ENCODE peak calls at places on chromosomes 7 and 10, in seven cellular contexts. One of them, this sample, is unnamed.

GRCh38 chr7:128530855-128531104 is 54.2 kb downstream of the METTL2B start:
- DNase-seq in uterus: no peak
- DNase-seq in ovary: no peak
- DNase-seq in A549: no peak
- DNase-seq in fibroblast of lung: no peak
- DNase-seq in gastrocnemius medialis: no peak
- DNase-seq in skeletal muscle cell: no peak
- DNase-seq in this sample: no peak

GRCh38 chr7:151863386-151864079 is 13.4 kb downstream of the PRKAG2 start:
- DNase-seq in ovary: no peak
- DNase-seq in gastrocnemius medialis: no peak
- DNase-seq in A549: no peak
- DNase-seq in uterus: no peak
- DNase-seq in fibroblast of lung: no peak
- DNase-seq in skeletal muscle cell: no peak
- DNase-seq in this sample: no peak

GRCh38 chr10:133388973-133389818 is 4.8 kb upstream of the MTG1 start:
- DNase-seq in A549: no peak
- DNase-seq in ovary: peak
- DNase-seq in fibroblast of lung: no peak
- DNase-seq in skeletal muscle cell: no peak
- DNase-seq in gastrocnemius medialis: no peak
- DNase-seq in uterus: peak
- DNase-seq in this sample: peak

GRCh38 chr10:26556756-26557640 is 118.9 kb downstream of the APBB1IP start:
- DNase-seq in fibroblast of lung: peak
- DNase-seq in gastrocnemius medialis: no peak
- DNase-seq in skeletal muscle cell: no peak
- DNase-seq in A549: peak
- DNase-seq in ovary: no peak
- DNase-seq in uterus: no peak
- DNase-seq in this sample: peak

GRCh38 chr7:767580-767940 is 40.5 kb upstream of the PRKAR1B start:
- DNase-seq in fibroblast of lung: no peak
- DNase-seq in uterus: no peak
- DNase-seq in skeletal muscle cell: no peak
- DNase-seq in ovary: peak
- DNase-seq in A549: no peak
- DNase-seq in gastrocnemius medialis: peak
- DNase-seq in this sample: peak

GRCh38 chr10:26480909-26481703 is 43.0 kb downstream of the APBB1IP start:
- DNase-seq in gastrocnemius medialis: peak
- DNase-seq in uterus: no peak
- DNase-seq in A549: no peak
- DNase-seq in skeletal muscle cell: no peak
- DNase-seq in fibroblast of lung: no peak
- DNase-seq in ovary: no peak
- DNase-seq in this sample: peak

GRCh38 chr10:2978111-2978510 is 89.2 kb upstream of the PFKP start:
- DNase-seq in ovary: no peak
- DNase-seq in A549: peak
- DNase-seq in skeletal muscle cell: peak
- DNase-seq in gastrocnemius medialis: no peak
- DNase-seq in fibroblast of lung: peak
- DNase-seq in uterus: no peak
- DNase-seq in this sample: no peak

GRCh38 chr10:98170249-98171117 is 36.0 kb downstream of the R3HCC1L start:
- DNase-seq in fibroblast of lung: peak
- DNase-seq in gastrocnemius medialis: no peak
- DNase-seq in uterus: peak
- DNase-seq in skeletal muscle cell: no peak
- DNase-seq in ovary: no peak
- DNase-seq in A549: peak
- DNase-seq in this sample: peak

GRCh38 chr10:129851941-129852650 is 112.0 kb downstream of the EBF3 start:
- DNase-seq in A549: no peak
- DNase-seq in gastrocnemius medialis: no peak
- DNase-seq in uterus: no peak
- DNase-seq in skeletal muscle cell: no peak
- DNase-seq in fibroblast of lung: no peak
- DNase-seq in ovary: no peak
- DNase-seq in this sample: no peak

GRCh38 chr7:88344956-88345832 is 38.5 kb upstream of the STEAP4 start:
- DNase-seq in skeletal muscle cell: no peak
- DNase-seq in gastrocnemius medialis: no peak
- DNase-seq in A549: peak
- DNase-seq in uterus: no peak
- DNase-seq in ovary: peak
- DNase-seq in fibroblast of lung: peak
- DNase-seq in this sample: peak

GRCh38 chr7:12570529-12571461 is at the start of gene SCIN:
- DNase-seq in ovary: no peak
- DNase-seq in A549: peak
- DNase-seq in skeletal muscle cell: no peak
- DNase-seq in uterus: no peak
- DNase-seq in gastrocnemius medialis: no peak
- DNase-seq in fibroblast of lung: peak
- DNase-seq in this sample: no peak

GRCh38 chr10:77377034-77377433 is 260.6 kb downstream of the KCNMA1 start:
- DNase-seq in skeletal muscle cell: no peak
- DNase-seq in gastrocnemius medialis: peak
- DNase-seq in ovary: no peak
- DNase-seq in A549: no peak
- DNase-seq in uterus: no peak
- DNase-seq in fibroblast of lung: peak
- DNase-seq in this sample: no peak

GRCh38 chr10:116669080-116669479 is 48.3 kb downstream of the PNLIPRP2 start:
- DNase-seq in A549: no peak
- DNase-seq in ovary: no peak
- DNase-seq in gastrocnemius medialis: no peak
- DNase-seq in fibroblast of lung: peak
- DNase-seq in skeletal muscle cell: no peak
- DNase-seq in uterus: no peak
- DNase-seq in this sample: no peak

GRCh38 chr7:137962491-137962874 is 39.4 kb downstream of the CREB3L2 start:
- DNase-seq in ovary: no peak
- DNase-seq in fibroblast of lung: no peak
- DNase-seq in skeletal muscle cell: no peak
- DNase-seq in uterus: no peak
- DNase-seq in A549: no peak
- DNase-seq in gastrocnemius medialis: no peak
- DNase-seq in this sample: no peak

GRCh38 chr10:112613620-112614019 is 166.6 kb downstream of the VTI1A start:
- DNase-seq in uterus: no peak
- DNase-seq in fibroblast of lung: no peak
- DNase-seq in A549: no peak
- DNase-seq in gastrocnemius medialis: no peak
- DNase-seq in ovary: no peak
- DNase-seq in skeletal muscle cell: no peak
- DNase-seq in this sample: no peak

GRCh38 chr7:24448038-24448437 is 125.2 kb upstream of the PALS2 start:
- DNase-seq in fibroblast of lung: no peak
- DNase-seq in ovary: no peak
- DNase-seq in skeletal muscle cell: no peak
- DNase-seq in gastrocnemius medialis: no peak
- DNase-seq in uterus: no peak
- DNase-seq in A549: no peak
- DNase-seq in this sample: no peak
- H3K4me3 ChIP-seq in fibroblast of lung: no peak
- H3K4me3 ChIP-seq in ovary: no peak
- H3K4me3 ChIP-seq in skeletal muscle cell: no peak
- H3K4me3 ChIP-seq in gastrocnemius medialis: no peak
- H3K4me3 ChIP-seq in uterus: no peak
- H3K4me3 ChIP-seq in A549: no peak
- H3K4me3 ChIP-seq in this sample: no peak

DNA sequence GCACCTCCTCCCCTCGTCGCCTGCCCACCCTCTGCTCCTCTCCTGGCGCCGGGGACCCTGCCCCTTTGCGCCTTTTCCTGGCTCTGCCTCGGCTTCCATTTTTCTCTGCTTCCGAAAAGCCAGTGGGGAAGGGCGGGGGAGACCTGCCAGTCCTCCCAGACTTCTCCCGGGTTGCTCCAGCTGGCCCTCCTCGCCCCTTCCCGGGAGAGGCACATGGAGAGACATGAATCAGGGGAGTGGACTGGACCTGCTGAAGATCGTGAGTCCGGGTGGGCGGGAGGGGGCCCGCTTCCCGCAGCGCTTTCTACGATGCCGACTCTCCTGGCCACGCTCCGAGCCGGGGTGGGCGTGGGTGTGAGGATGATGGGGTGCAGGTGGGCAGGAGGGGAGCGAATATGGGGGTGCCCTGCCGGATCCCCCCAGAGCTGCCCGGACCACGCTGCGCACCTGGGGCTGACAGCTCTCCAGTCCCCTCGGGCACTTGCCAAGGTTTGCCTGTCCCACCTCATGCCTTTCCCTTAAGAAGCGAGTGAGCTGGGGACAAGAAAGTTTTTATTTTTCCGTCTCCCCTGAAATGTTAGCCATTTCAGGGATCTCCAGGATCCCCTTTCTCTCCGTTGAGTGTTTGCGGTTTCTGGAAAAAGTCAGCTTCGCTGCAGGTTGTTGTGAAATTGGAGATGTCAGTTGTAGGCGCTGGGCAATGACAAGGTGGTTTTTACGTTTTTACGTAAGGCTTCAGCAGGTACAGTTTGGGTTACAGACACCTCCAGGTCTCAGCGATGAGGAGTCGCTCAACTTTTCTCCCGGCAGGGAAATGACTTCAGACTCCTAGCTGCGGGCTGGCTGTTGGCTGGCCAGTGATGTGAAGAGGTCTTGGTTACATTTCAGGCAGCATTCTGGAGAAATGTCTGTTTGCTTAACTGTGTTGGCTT is 999 bp downstream of the CACNB2 start:
- DNase-seq in ovary: peak
- DNase-seq in uterus: peak
- DNase-seq in A549: no peak
- DNase-seq in skeletal muscle cell: no peak
- DNase-seq in fibroblast of lung: peak
- DNase-seq in gastrocnemius medialis: no peak
- DNase-seq in this sample: no peak
- H3K4me3 ChIP-seq in ovary: peak
- H3K4me3 ChIP-seq in uterus: peak
- H3K4me3 ChIP-seq in A549: peak
- H3K4me3 ChIP-seq in skeletal muscle cell: peak
- H3K4me3 ChIP-seq in fibroblast of lung: peak
- H3K4me3 ChIP-seq in gastrocnemius medialis: peak
- H3K4me3 ChIP-seq in this sample: peak

GRCh38 chr10:84135836-84136235 is 3.5 kb upstream of the GHITM start:
- DNase-seq in fibroblast of lung: no peak
- DNase-seq in gastrocnemius medialis: no peak
- DNase-seq in skeletal muscle cell: no peak
- DNase-seq in uterus: no peak
- DNase-seq in A549: no peak
- DNase-seq in ovary: no peak
- DNase-seq in this sample: no peak

GRCh38 chr10:84138478-84139125 is 707 bp upstream of the GHITM start:
- DNase-seq in ovary: peak
- DNase-seq in uterus: peak
- DNase-seq in fibroblast of lung: no peak
- DNase-seq in skeletal muscle cell: no peak
- DNase-seq in gastrocnemius medialis: peak
- DNase-seq in A549: peak
- DNase-seq in this sample: peak

GRCh38 chr10:84140036-84140379 is 699 bp downstream of the GHITM start:
- DNase-seq in skeletal muscle cell: no peak
- DNase-seq in uterus: peak
- DNase-seq in ovary: peak
- DNase-seq in fibroblast of lung: peak
- DNase-seq in gastrocnemius medialis: peak
- DNase-seq in A549: no peak
- DNase-seq in this sample: peak

DNA sequence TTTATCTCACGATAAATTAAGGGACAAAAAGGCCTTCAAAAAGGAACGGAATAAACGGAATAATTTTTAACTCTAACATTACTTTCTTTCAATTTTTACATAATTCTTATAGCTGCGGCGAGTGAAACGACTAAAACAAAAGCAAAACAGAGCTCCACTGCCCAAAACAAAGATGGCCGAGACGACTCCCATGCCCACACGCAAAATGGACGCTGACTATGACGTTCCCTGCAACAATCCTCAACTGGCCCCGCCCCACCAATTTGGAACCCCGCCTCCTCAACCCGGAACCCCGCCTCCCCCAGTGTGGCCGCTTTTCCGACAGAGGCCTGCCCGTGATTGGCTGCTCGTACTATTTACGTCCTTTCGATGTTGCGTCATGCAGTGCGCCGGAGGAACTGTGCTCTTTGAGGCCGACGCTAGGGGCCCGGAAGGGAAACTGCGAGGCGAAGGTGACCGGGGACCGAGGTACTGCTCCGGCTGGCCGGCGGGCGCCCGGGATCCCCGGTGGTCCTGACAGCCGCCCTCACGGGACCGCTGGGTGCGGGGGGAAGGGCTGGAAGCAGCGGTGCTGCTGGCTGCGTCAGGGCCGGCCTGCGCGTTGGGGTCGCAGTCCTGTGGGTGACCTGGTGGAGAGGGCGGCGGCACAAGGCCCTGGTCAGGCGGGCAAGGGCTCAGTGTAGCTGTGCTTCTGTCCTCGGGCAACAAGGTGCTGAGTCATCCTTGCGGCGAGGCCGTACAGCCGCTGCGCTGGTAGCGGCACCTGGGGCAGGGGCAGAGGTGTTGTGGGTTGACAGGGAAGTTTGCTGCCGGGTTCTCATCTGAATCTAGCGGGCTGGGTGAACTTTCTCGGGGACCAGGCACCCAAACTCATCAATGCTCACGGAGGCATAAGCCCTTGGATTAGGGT is at the start of gene GHITM:
- DNase-seq in gastrocnemius medialis: peak
- DNase-seq in fibroblast of lung: peak
- DNase-seq in uterus: peak
- DNase-seq in A549: peak
- DNase-seq in skeletal muscle cell: peak
- DNase-seq in ovary: peak
- DNase-seq in this sample: peak
- H3K4me3 ChIP-seq in gastrocnemius medialis: peak
- H3K4me3 ChIP-seq in fibroblast of lung: peak
- H3K4me3 ChIP-seq in uterus: peak
- H3K4me3 ChIP-seq in A549: peak
- H3K4me3 ChIP-seq in skeletal muscle cell: peak
- H3K4me3 ChIP-seq in ovary: peak
- H3K4me3 ChIP-seq in this sample: peak

DNA sequence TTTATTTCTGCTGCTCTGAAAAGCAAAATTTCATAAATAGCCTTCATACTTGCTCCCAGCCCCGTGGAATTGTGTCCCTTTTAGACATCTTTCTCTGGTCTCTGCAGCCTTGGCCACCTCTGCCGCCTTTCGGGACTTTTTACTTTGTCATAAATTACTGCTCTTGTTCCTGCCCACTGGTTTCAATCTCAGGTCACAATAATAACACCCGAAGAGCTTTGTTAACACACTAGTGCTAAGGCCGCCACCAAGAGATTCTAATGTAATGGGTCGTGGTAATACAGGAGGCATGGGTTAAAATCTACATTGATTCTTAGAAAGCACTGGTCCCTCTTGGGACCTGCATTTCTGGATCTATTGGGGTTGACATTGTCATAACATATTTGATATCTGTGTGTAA is 276.0 kb upstream of the VWC2 start:
- DNase-seq in ovary: no peak
- DNase-seq in uterus: no peak
- DNase-seq in gastrocnemius medialis: no peak
- DNase-seq in fibroblast of lung: no peak
- DNase-seq in A549: no peak
- DNase-seq in skeletal muscle cell: no peak
- DNase-seq in this sample: no peak
- H3K4me3 ChIP-seq in ovary: no peak
- H3K4me3 ChIP-seq in uterus: no peak
- H3K4me3 ChIP-seq in gastrocnemius medialis: no peak
- H3K4me3 ChIP-seq in fibroblast of lung: no peak
- H3K4me3 ChIP-seq in A549: no peak
- H3K4me3 ChIP-seq in skeletal muscle cell: no peak
- H3K4me3 ChIP-seq in this sample: no peak